ENCODE peak calls at places on chromosomes 7 and 10, in four cellular contexts. D, J, U and I are unnamed samples.

GRCh38 chr10:585502-585901 is 104.0 kb downstream of the DIP2C start:
- DNase-seq in D (no peak), J (no peak), U (no peak), I (no peak)

GRCh38 chr7:96508371-96508770 is 186.5 kb upstream of the SLC25A13 start:
- DNase-seq in D (no peak), J (no peak), U (peak; percentile 3), I (no peak)

GRCh38 chr7:138935438-138936079 is 45.6 kb downstream of the KIAA1549 start:
- DNase-seq in D (no peak), J (no peak), U (peak; percentile 88), I (no peak)

GRCh38 chr7:43591551-43592180 is 8.8 kb downstream of the STK17A start:
- DNase-seq in D (no peak), J (no peak), U (peak; percentile 64), I (no peak)

GRCh38 chr7:124692420-124692819 is 73.2 kb downstream of the GPR37 start:
- DNase-seq in D (no peak), J (no peak), U (peak; percentile 33), I (no peak)

GRCh38 chr7:73870041-73870492 is 9.1 kb downstream of the TMEM270 start:
- DNase-seq in D (no peak), J (peak; percentile 51), U (no peak), I (peak; percentile 73)

GRCh38 chr10:66295602-66296001 is 630.2 kb upstream of the LRRTM3 start:
- DNase-seq in D (no peak), J (no peak), U (no peak), I (no peak)

GRCh38 chr7:64686493-64687184 is 20.7 kb downstream of the ZNF107 start:
- DNase-seq in D (no peak), J (no peak), U (no peak), I (no peak)

GRCh38 chr7:138564365-138564764 is 104.3 kb downstream of the TRIM24 start:
- DNase-seq in D (no peak), J (no peak), U (peak; percentile 21), I (no peak)

GRCh38 chr10:103745264-103746247 is 109.8 kb downstream of the SH3PXD2A start:
- DNase-seq in D (no peak), J (no peak), U (peak; percentile 54), I (no peak)

DNA sequence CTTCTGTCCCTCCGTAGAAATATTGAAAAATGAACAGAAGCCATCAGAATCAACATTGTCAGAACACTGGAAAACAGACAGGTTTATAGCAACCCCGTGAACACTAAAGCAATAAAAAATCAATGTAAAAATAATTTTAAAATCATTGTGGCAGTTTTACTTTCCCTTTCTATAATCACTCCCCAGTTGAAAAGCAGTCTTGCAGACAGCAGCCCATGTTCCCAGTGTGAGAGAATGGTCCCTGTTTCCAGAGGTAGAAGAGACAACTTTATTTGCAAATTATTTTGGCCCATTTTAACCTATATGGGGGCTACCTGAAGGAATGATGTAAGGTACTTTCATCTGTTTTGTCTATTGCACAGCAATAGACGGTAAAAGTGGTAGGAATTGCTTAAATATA is 559.8 kb downstream of the ZWINT start:
- DNase-seq in D (no peak), J (no peak), U (no peak), I (no peak)
- H3K4me3 ChIP-seq in D (no peak overlapping the region), J (no peak overlapping the region), U (no peak overlapping the region), I (no peak overlapping the region)

GRCh38 chr7:157758468-157759245 is 421.9 kb downstream of the DNAJB6 start:
- DNase-seq in D (no peak), J (no peak), U (no peak), I (peak; percentile 44)
- H3K9me3 ChIP-seq in D (no peaks in the 10 kb centered on the region), J (no peaks in the 10 kb centered on the region), U (no peaks in the 10 kb centered on the region), I (no peaks in the 10 kb centered on the region)

GRCh38 chr7:50314778-50315177 is 10.3 kb downstream of the IKZF1 start:
- DNase-seq in D (no peak), J (no peak), U (no peak), I (no peak)
- H3K4me3 ChIP-seq in D (peak overlapping the region; percentile 20), J (no peak overlapping the region), U (no peak overlapping the region), I (no peak overlapping the region)

DNA sequence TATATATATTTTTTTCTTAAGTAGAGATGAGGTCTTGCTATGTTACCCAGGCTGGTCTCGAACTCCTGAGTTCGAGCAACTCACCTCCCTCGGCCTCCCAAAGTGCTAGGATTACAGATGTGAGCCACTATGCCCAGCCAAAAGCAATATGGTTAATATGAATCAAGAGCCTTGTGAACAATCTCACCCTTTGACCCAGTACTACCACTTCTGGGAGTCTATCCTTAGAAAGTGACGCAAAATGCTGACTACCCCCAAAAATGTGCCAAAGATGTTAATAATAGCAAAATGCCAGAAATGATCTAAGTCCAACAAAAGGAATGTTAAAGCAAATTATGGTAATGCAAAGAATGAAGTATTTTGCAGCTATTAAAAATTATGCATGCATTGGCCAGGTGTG is 44.3 kb downstream of the HOXA1 start:
- DNase-seq in D (no peak), J (no peak), U (peak; percentile 32), I (no peak)
- H3K9me3 ChIP-seq in D (no peaks in the 10 kb centered on the region), J (no peaks in the 10 kb centered on the region), U (no peaks in the 10 kb centered on the region), I (no peaks in the 10 kb centered on the region)

GRCh38 chr7:99392046-99392445 is 16.4 kb downstream of the PDAP1 start:
- DNase-seq in D (no peak), J (no peak), U (no peak), I (no peak)

GRCh38 chr7:99392659-99393362 is 15.6 kb downstream of the PDAP1 start:
- DNase-seq in D (peak; percentile 88), J (peak; percentile 78), U (peak; percentile 58), I (peak; percentile 93)

GRCh38 chr7:99394188-99394502 is 14.3 kb downstream of the PDAP1 start:
- DNase-seq in D (no peak), J (no peak), U (no peak), I (no peak)

GRCh38 chr7:99395616-99396327 is 12.6 kb downstream of the PDAP1 start:
- DNase-seq in D (no peak), J (no peak), U (no peak), I (peak; percentile 45)

DNA sequence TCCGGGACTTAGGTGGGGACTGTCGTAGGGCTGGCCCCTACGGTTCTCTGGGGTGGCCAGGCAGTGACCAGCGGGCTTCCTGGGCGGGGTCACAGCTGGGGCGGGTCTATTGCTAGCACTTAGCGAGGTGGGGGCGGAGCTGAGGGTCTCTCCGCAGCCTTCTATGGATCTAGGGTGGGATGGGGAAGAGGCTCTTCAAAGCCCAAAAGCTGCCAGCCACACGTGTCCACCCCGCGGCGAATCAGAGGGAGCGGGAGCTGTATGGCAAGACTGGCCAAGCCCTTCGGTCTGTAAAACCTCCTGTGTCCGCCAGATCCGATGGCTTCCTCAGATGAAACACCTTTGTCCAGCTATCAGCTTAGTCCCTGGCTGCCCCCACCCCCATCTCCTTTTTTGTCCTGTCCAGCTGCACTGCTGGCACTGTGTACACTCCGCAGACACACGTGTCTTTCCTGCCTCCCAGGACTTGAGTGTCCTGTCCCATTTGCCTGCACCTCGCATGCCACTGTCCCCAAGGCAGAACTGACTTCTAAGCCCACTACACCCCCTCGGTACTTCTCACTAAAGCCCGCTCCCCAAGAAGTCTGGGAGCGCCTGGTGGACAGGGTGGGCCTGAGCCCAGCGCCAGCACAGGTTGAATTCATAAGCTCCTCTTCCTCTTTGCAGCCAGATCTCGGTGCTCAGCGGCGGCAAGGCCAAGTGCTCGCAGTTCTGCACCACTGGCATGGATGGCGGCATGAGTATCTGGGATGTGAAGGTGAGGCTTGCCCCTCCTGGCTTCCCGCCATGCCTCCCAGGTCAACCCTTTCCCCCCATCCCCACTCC is 14.8 kb downstream of the PDAP1 start:
- DNase-seq in D (no peak), J (no peak), U (no peak), I (peak; percentile 78)
- H3K4me3 ChIP-seq in D (peak overlapping the region; percentile 61), J (peak overlapping the region; percentile 83), U (peak overlapping the region; percentile 47), I (peak overlapping the region; percentile 53)

GRCh38 chr10:107986571-107986970 is 822.1 kb upstream of the SORCS1 start:
- DNase-seq in D (no peak), J (no peak), U (no peak), I (no peak)

GRCh38 chr10:107984149-107984548 is 819.6 kb upstream of the SORCS1 start:
- DNase-seq in D (no peak), J (no peak), U (no peak), I (no peak)

DNA sequence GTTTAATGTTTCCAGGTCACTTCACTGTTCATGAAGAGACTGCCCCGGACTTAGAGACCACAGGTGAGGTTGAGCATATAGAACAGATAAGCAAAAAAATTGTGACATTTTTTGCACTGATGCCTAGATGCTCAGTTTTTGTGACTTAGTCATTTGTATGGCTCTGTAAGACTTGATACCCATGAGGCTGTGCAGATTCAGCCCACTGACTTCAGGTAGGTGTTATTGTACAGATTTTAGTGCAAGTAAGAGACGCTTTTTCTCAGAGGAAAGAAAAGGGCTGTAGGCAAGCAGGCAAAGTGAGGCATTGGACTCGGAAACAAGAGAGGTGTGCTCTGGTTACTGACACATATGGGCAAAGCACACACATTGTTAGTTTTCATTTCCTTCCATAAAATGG is 820.1 kb upstream of the SORCS1 start:
- DNase-seq in D (no peak), J (no peak), U (no peak), I (no peak)
- H3K9me3 ChIP-seq in D (no peaks in the 10 kb centered on the region), J (no peaks in the 10 kb centered on the region), U (no peaks in the 10 kb centered on the region), I (no peaks in the 10 kb centered on the region)

GRCh38 chr7:126370038-126370668 is 882.6 kb downstream of the GRM8 start:
- DNase-seq in D (no peak), J (no peak), U (no peak), I (no peak)
- H3K4me3 ChIP-seq in D (no peak overlapping the region), J (no peak overlapping the region), U (no peak overlapping the region), I (no peak overlapping the region)

GRCh38 chr7:56493196-56493595 is 377.0 kb upstream of the NUPR2 start:
- DNase-seq in D (no peak), J (no peak), U (no peak), I (no peak)
- H3K9me3 ChIP-seq in D (peaks cover 32% of the 10 kb centered on the region), J (no peaks in the 10 kb centered on the region), U (no peaks in the 10 kb centered on the region), I (peaks cover 11% of the 10 kb centered on the region)

GRCh38 chr10:44258460-44259089 is 126.3 kb downstream of the CXCL12 start:
- DNase-seq in D (no peak), J (no peak), U (no peak), I (no peak)
- H3K4me3 ChIP-seq in D (no peak overlapping the region), J (no peak overlapping the region), U (no peak overlapping the region), I (no peak overlapping the region)